ENCODE peak calls at places on chromosomes 6 and 20, in ten cellular contexts. X is right atrium auricular region; Y is activated CD4-positive, alpha-beta T cell treated with anti-CD3 and anti-CD28 coated beads, Interleukin-2, amount 50 U/mL, for 24 hours; H is GM13977; A is RPMI8226; F is stimulated activated CD4-positive, alpha-beta T cell treated with anti-CD3 and anti-CD28 coated beads, Interleukin-15, amount 100 ng/mL, for 24 hours; G is stimulated activated CD8-positive, alpha-beta memory T cell treated with anti-CD3 and anti-CD28 coated beads, Interleukin-12 subunit alpha, Interleukin-12 subunit beta, amount 100 ng/mL, for 4 hours; E is ureter; O is putamen; W is retina. L is an unnamed sample.

GRCh38 chr6:148291876-148292275 is 50.8 kb upstream of the SASH1 start:
- DNase-seq in G (no peak), F (no peak), A (no peak), W (no peak), X (no peak), E (no peak), H (no peak), Y (no peak), O (no peak), L (no peak)

GRCh38 chr6:5506575-5506974 is 245.3 kb downstream of the FARS2 start:
- DNase-seq in Y (no peak), A (no peak), H (peak; percentile 25), F (no peak), X (no peak), W (peak; percentile 28), E (no peak), G (no peak), O (no peak), L (no peak)

GRCh38 chr6:118912646-118913045 is 18.7 kb downstream of the ASF1A start:
- DNase-seq in F (no peak), G (no peak), Y (no peak), X (no peak), H (no peak), W (no peak), A (no peak), E (no peak), O (no peak), L (no peak)

GRCh38 chr20:3729811-3730550 is 2.5 kb upstream of the HSPA12B start:
- DNase-seq in G (no peak), X (no peak), O (no peak), Y (no peak), F (no peak), A (no peak), W (no peak), H (no peak), E (no peak), L (no peak)

GRCh38 chr6:42118162-42119001 is 24.0 kb downstream of the C6orf132 start:
- DNase-seq in F (no peak), O (no peak), A (no peak), Y (no peak), W (no peak), E (peak; percentile 81), G (no peak), X (no peak), H (no peak), L (peak; percentile 69)

GRCh38 chr20:32971703-32972161 is 32.5 kb downstream of the SUN5 start:
- DNase-seq in O (no peak), G (no peak), E (peak; percentile 36), W (peak; percentile 18), X (peak; percentile 11), A (no peak), H (no peak), F (peak; percentile 38), Y (no peak), L (no peak)

GRCh38 chr20:54176610-54177009 is 2.8 kb upstream of the CYP24A1 start:
- DNase-seq in E (no peak), H (no peak), G (no peak), W (no peak), A (no peak), O (no peak), Y (no peak), F (no peak), X (no peak), L (no peak)

GRCh38 chr6:160523223-160523622 is 140.9 kb downstream of the LPA start:
- DNase-seq in E (no peak), A (no peak), Y (peak; percentile 12), W (no peak), G (no peak), F (peak; percentile 57), O (no peak), X (no peak), H (no peak), L (no peak)

GRCh38 chr6:133502451-133503259 is 261.5 kb downstream of the EYA4 start:
- DNase-seq in H (no peak), G (no peak), O (no peak), X (peak; percentile 71), A (no peak), W (peak; percentile 35), E (no peak), F (no peak), Y (no peak), L (no peak)

GRCh38 chr6:53924277-53924676 is 129.5 kb downstream of the LRRC1 start:
- DNase-seq in H (no peak), W (no peak), F (no peak), G (no peak), E (no peak), O (no peak), Y (no peak), X (no peak), A (no peak), L (no peak)

GRCh38 chr6:33851959-33852358 is 48.2 kb upstream of the MLN start:
- DNase-seq in O (no peak), F (no peak), H (no peak), A (peak; percentile 57), W (no peak), X (no peak), E (no peak), Y (no peak), G (no peak), L (no peak)

GRCh38 chr6:50143011-50143719 is 93.4 kb upstream of the DEFB112 start:
- DNase-seq in W (no peak), A (no peak), E (no peak), G (no peak), F (no peak), X (no peak), Y (no peak), O (no peak), H (no peak), L (no peak)

GRCh38 chr6:56343295-56343694 is 95.9 kb upstream of the COL21A1 start:
- DNase-seq in Y (no peak), H (no peak), O (no peak), X (no peak), A (no peak), W (no peak), E (no peak), F (no peak), G (no peak), L (no peak)

L was measured in lung.